ENCODE peak calls at places on chromosomes 4 and X, in six cellular contexts. One of them, this sample, is unnamed.

GRCh38 chrX:56564182-56564885 is 907 bp downstream of the UBQLN2 start:
- DNase-seq in neural progenitor cell: peak; percentile 39
- DNase-seq in left ventricle myocardium inferior: no peak
- DNase-seq in ovary: no peak
- DNase-seq in WTC11: no peak
- DNase-seq in MM.1S: peak; percentile 22
- DNase-seq in this sample: peak; percentile 8

GRCh38 chrX:68490644-68491043 is 8.2 kb upstream of the YIPF6 start:
- DNase-seq in MM.1S: no peak
- DNase-seq in WTC11: no peak
- DNase-seq in neural progenitor cell: peak; percentile 35
- DNase-seq in left ventricle myocardium inferior: no peak
- DNase-seq in ovary: no peak
- DNase-seq in this sample: no peak

GRCh38 chr4:113080624-113081023 is 31.2 kb downstream of the ANK2 start:
- DNase-seq in neural progenitor cell: no peak
- DNase-seq in MM.1S: no peak
- DNase-seq in ovary: no peak
- DNase-seq in left ventricle myocardium inferior: no peak
- DNase-seq in WTC11: no peak
- DNase-seq in this sample: no peak

GRCh38 chrX:68894513-68895338 is 65.9 kb downstream of the EFNB1 start:
- DNase-seq in left ventricle myocardium inferior: peak; percentile 62
- DNase-seq in ovary: peak; percentile 43
- DNase-seq in MM.1S: no peak
- DNase-seq in neural progenitor cell: peak; percentile 77
- DNase-seq in WTC11: no peak
- DNase-seq in this sample: no peak

GRCh38 chr4:122012735-122013134 is 60.9 kb upstream of the TRPC3 start:
- DNase-seq in neural progenitor cell: no peak
- DNase-seq in ovary: no peak
- DNase-seq in MM.1S: no peak
- DNase-seq in left ventricle myocardium inferior: no peak
- DNase-seq in WTC11: no peak
- DNase-seq in this sample: no peak

GRCh38 chrX:13092455-13092941 is 48.1 kb upstream of the FAM9C start:
- DNase-seq in ovary: no peak
- DNase-seq in left ventricle myocardium inferior: no peak
- DNase-seq in neural progenitor cell: no peak
- DNase-seq in WTC11: no peak
- DNase-seq in MM.1S: no peak
- DNase-seq in this sample: peak; percentile 23

GRCh38 chr4:73859614-73860088 is 6.6 kb downstream of the PF4V1 start:
- DNase-seq in left ventricle myocardium inferior: no peak
- DNase-seq in MM.1S: no peak
- DNase-seq in WTC11: no peak
- DNase-seq in ovary: no peak
- DNase-seq in neural progenitor cell: no peak
- DNase-seq in this sample: no peak

GRCh38 chr4:103996637-103997036 is 276.9 kb upstream of the TACR3 start:
- DNase-seq in left ventricle myocardium inferior: no peak
- DNase-seq in neural progenitor cell: peak; percentile 70
- DNase-seq in ovary: no peak
- DNase-seq in WTC11: peak; percentile 29
- DNase-seq in MM.1S: no peak
- DNase-seq in this sample: no peak

GRCh38 chr4:78058591-78059523 is 1.7 kb downstream of the FRAS1 start:
- DNase-seq in neural progenitor cell: peak; percentile 91
- DNase-seq in WTC11: peak; percentile 71
- DNase-seq in left ventricle myocardium inferior: peak; percentile 24
- DNase-seq in MM.1S: peak; percentile 12
- DNase-seq in ovary: peak; percentile 19
- DNase-seq in this sample: peak; percentile 36

GRCh38 chrX:149124526-149125108 is 380.5 kb downstream of the IDS start:
- DNase-seq in left ventricle myocardium inferior: no peak
- DNase-seq in neural progenitor cell: no peak
- DNase-seq in MM.1S: no peak
- DNase-seq in WTC11: no peak
- DNase-seq in ovary: no peak
- DNase-seq in this sample: no peak

GRCh38 chr4:82851902-82852750 is 38.8 kb downstream of the SEC31A start:
- DNase-seq in neural progenitor cell: peak; percentile 54
- DNase-seq in WTC11: no peak
- DNase-seq in ovary: no peak
- DNase-seq in left ventricle myocardium inferior: no peak
- DNase-seq in MM.1S: peak; percentile 41
- DNase-seq in this sample: peak; percentile 9

GRCh38 chr4:84956014-84956413 is 10.5 kb downstream of the WDFY3 start:
- DNase-seq in neural progenitor cell: no peak
- DNase-seq in ovary: no peak
- DNase-seq in WTC11: no peak
- DNase-seq in MM.1S: no peak
- DNase-seq in left ventricle myocardium inferior: no peak
- DNase-seq in this sample: no peak

DNA sequence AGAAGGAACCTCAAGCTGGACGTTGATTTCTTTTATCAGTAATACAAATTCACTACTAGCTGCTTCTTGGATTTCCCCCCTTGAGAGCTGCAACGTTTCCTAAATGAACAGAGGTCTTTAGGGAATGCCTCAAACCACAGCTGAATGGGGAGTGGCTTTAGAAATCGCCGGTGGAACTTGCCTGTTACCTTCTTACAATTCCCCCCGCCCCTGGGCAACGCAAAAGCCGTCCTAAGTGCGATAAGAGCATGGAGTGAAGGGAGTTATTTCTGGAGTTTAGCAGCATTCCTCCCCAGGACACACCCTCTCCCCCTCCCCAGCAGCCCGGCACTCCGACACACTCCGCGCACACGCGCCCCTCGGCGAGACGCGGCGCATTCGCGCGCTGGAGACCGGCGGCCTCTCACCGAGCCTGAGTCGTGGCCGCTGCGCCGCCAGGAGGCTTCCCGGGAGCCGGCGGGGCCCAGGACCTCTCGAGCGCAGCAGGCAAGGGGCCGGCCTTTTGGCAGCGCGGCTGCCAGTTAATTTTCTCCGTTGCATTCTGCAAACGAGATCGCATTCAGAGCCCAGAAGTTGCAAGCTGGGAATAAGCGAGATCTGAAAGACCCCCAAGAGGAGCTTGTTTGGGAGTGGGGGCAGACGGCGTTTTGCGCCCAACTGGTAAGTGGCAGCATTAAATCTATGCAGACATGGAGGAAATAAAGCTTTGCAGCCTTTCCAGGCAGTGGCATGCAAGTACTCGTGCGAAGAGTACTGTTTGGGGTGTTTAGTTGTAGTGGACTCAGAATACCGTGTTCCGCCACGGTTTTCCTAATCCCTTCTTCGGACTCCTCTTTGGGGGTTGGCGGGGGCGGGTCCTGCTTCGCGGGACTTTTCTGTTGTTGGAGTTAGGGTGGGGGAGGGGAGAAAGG is 134.6 kb downstream of the PALLD start:
- DNase-seq in neural progenitor cell: peak; percentile 94
- DNase-seq in left ventricle myocardium inferior: peak; percentile 67
- DNase-seq in WTC11: peak; percentile 72
- DNase-seq in ovary: peak; percentile 66
- DNase-seq in MM.1S: no peak
- DNase-seq in this sample: peak; percentile 14
- TF ChIP-seq CTCF in neural progenitor cell: peak; percentile 51
- TF ChIP-seq CTCF in left ventricle myocardium inferior: peak; percentile 66
- TF ChIP-seq CTCF in WTC11: no peak
- TF ChIP-seq CTCF in ovary: peak; percentile 9
- TF ChIP-seq CTCF in MM.1S: no peak
- TF ChIP-seq CTCF in this sample: no peak

GRCh38 chrX:95346854-95347253 is 1337.8 kb upstream of the DIAPH2 start:
- DNase-seq in WTC11: no peak
- DNase-seq in MM.1S: peak; percentile 36
- DNase-seq in left ventricle myocardium inferior: no peak
- DNase-seq in ovary: no peak
- DNase-seq in neural progenitor cell: no peak
- DNase-seq in this sample: no peak
- TF ChIP-seq CTCF in WTC11: no peak
- TF ChIP-seq CTCF in MM.1S: peak; percentile 52
- TF ChIP-seq CTCF in left ventricle myocardium inferior: no peak
- TF ChIP-seq CTCF in ovary: no peak
- TF ChIP-seq CTCF in neural progenitor cell: peak; percentile 59
- TF ChIP-seq CTCF in this sample: no peak

GRCh38 chr4:124713213-124713592 is 671 bp upstream of the ANKRD50 start:
- DNase-seq in neural progenitor cell: no peak
- DNase-seq in left ventricle myocardium inferior: peak; percentile 70
- DNase-seq in ovary: peak; percentile 73
- DNase-seq in MM.1S: peak; percentile 66
- DNase-seq in WTC11: peak; percentile 61
- DNase-seq in this sample: peak; percentile 39

GRCh38 chr4:124712417-124713212 is at the start of gene ANKRD50:
- DNase-seq in left ventricle myocardium inferior: peak; percentile 91
- DNase-seq in MM.1S: peak; percentile 86
- DNase-seq in ovary: peak; percentile 89
- DNase-seq in WTC11: peak; percentile 89
- DNase-seq in neural progenitor cell: peak; percentile 97
- DNase-seq in this sample: peak; percentile 92

GRCh38 chr4:124710253-124710849 is 2.2 kb downstream of the ANKRD50 start:
- DNase-seq in MM.1S: no peak
- DNase-seq in neural progenitor cell: peak; percentile 1
- DNase-seq in ovary: no peak
- DNase-seq in WTC11: no peak
- DNase-seq in left ventricle myocardium inferior: no peak
- DNase-seq in this sample: no peak

GRCh38 chr4:124710911-124711310 is 1.6 kb downstream of the ANKRD50 start:
- DNase-seq in WTC11: no peak
- DNase-seq in neural progenitor cell: no peak
- DNase-seq in left ventricle myocardium inferior: no peak
- DNase-seq in MM.1S: no peak
- DNase-seq in ovary: no peak
- DNase-seq in this sample: no peak

DNA sequence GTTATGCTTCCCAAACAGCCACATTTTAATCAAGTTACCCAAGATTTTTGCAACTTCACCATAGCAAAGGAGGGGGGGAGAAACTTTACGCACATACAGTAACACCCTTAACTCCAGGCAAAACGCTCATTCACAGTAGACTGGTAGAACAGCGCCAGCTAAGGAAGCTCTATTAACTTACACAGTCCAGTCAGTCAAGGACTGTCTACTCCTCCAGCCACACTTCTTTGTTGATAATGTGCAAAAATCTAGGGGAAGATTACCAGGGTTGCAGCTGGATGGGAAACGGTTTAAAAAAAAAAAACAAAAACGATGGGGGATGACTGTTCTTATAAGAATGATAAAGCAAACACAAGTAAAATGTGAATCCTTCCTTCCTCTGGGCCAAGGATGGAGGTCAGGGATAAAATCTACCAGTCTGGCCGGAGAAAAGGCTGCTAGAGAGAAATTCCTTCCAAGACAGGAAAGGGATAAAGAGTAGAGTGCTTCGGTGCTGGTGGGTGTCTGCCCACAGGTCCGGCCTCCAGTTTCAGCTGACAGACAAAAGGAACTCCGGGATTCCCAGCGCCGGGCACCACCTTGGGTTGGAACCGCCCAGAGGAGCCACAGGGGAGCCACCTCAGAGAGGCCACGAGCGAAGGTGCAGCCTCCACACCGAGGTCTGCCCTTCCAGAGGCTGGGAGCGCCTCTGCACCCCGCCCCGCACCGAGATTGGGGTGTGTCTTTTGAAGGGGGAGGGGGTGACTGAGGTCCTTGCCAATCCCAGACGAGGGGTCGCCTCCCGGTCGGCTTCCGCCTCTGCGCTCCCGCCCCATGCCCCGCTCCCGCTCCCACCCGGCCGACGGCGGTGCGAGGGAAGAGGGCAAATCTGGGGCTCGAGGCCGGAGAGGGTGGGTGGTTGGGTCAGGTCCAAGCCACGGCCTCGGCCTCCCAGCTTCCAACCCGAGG is 789 bp downstream of the ANKRD50 start:
- DNase-seq in WTC11: peak; percentile 72
- DNase-seq in MM.1S: peak; percentile 57
- DNase-seq in left ventricle myocardium inferior: no peak
- DNase-seq in ovary: peak; percentile 27
- DNase-seq in neural progenitor cell: peak; percentile 82
- DNase-seq in this sample: peak; percentile 49
- TF ChIP-seq CTCF in WTC11: no peak
- TF ChIP-seq CTCF in MM.1S: peak; percentile 27
- TF ChIP-seq CTCF in left ventricle myocardium inferior: no peak
- TF ChIP-seq CTCF in ovary: no peak
- TF ChIP-seq CTCF in neural progenitor cell: peak; percentile 14
- TF ChIP-seq CTCF in this sample: no peak

GRCh38 chr4:116055857-116056827 is 942.7 kb upstream of the NDST4 start:
- DNase-seq in MM.1S: peak; percentile 42
- DNase-seq in ovary: no peak
- DNase-seq in neural progenitor cell: peak; percentile 6
- DNase-seq in left ventricle myocardium inferior: no peak
- DNase-seq in WTC11: no peak
- DNase-seq in this sample: no peak
- TF ChIP-seq CTCF in MM.1S: peak; percentile 21
- TF ChIP-seq CTCF in ovary: no peak
- TF ChIP-seq CTCF in neural progenitor cell: peak; percentile 47
- TF ChIP-seq CTCF in left ventricle myocardium inferior: no peak
- TF ChIP-seq CTCF in WTC11: no peak
- TF ChIP-seq CTCF in this sample: no peak

GRCh38 chr4:181966084-181966483 is 277.1 kb upstream of the TENM3 start:
- DNase-seq in neural progenitor cell: no peak
- DNase-seq in ovary: no peak
- DNase-seq in MM.1S: peak; percentile 23
- DNase-seq in WTC11: no peak
- DNase-seq in left ventricle myocardium inferior: no peak
- DNase-seq in this sample: no peak

GRCh38 chr4:181964731-181965130 is 278.5 kb upstream of the TENM3 start:
- DNase-seq in MM.1S: no peak
- DNase-seq in left ventricle myocardium inferior: no peak
- DNase-seq in neural progenitor cell: no peak
- DNase-seq in WTC11: no peak
- DNase-seq in ovary: no peak
- DNase-seq in this sample: no peak

GRCh38 chr4:181959121-181959520 is 284.1 kb upstream of the TENM3 start:
- DNase-seq in left ventricle myocardium inferior: no peak
- DNase-seq in ovary: no peak
- DNase-seq in MM.1S: no peak
- DNase-seq in neural progenitor cell: no peak
- DNase-seq in WTC11: no peak
- DNase-seq in this sample: no peak

GRCh38 chr4:181960384-181960783 is 282.8 kb upstream of the TENM3 start:
- DNase-seq in left ventricle myocardium inferior: no peak
- DNase-seq in neural progenitor cell: no peak
- DNase-seq in MM.1S: no peak
- DNase-seq in ovary: no peak
- DNase-seq in WTC11: no peak
- DNase-seq in this sample: no peak

DNA sequence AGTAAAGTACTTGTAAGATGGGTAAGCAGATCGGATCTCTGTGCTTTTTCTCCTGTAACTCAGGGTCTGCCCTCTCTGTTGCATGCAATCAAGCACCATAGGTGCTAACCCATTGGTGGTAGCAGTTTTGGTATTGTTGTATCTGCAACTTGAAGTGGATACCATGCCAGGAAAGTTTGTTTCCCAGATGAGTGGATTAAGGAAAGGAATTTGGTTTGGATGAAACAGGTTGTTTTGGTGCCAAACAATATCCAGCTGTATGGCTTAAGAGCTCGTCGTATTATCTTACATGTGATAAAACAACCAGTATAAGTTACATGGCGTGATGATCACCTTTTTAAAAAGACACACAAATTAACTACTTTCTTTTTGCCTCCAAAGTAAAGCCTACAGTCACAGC is 280.9 kb upstream of the TENM3 start:
- DNase-seq in neural progenitor cell: no peak
- DNase-seq in MM.1S: no peak
- DNase-seq in WTC11: no peak
- DNase-seq in left ventricle myocardium inferior: no peak
- DNase-seq in ovary: no peak
- DNase-seq in this sample: no peak
- TF ChIP-seq CTCF in neural progenitor cell: no peak
- TF ChIP-seq CTCF in MM.1S: no peak
- TF ChIP-seq CTCF in WTC11: no peak
- TF ChIP-seq CTCF in left ventricle myocardium inferior: no peak
- TF ChIP-seq CTCF in ovary: no peak
- TF ChIP-seq CTCF in this sample: no peak

This sample was measured in GM20000.